ENCODE peak calls at places on chromosomes 7 and 10, in five cellular contexts. V is endodermal cell; E is neural progenitor cell; D is effector memory CD4-positive, alpha-beta T cell; P is aorta. A is an unnamed sample.

GRCh38 chr7:93902777-93903423 is 3.5 kb upstream of the GNGT1 start:
- DNase-seq in V (peak), E (peak), D (no peak), P (no peak), A (no peak)

GRCh38 chr10:58834093-58834674 is 321.5 kb downstream of the BICC1 start:
- DNase-seq in V (no peak), E (no peak), D (no peak), P (no peak), A (no peak)

GRCh38 chr7:148084138-148084537 is 506.4 kb upstream of the C7orf33 start:
- DNase-seq in V (peak), E (peak), D (no peak), P (peak), A (no peak)

GRCh38 chr10:19659920-19660655 is 156.1 kb upstream of the PLXDC2 start:
- DNase-seq in V (no peak), E (no peak), D (no peak), P (no peak), A (no peak)

GRCh38 chr10:90175161-90175681 is 473.8 kb downstream of the KIF20B start:
- DNase-seq in V (no peak), E (no peak), D (no peak), P (no peak), A (no peak)

GRCh38 chr7:898855-899681 is 22.7 kb downstream of the GET4 start:
- DNase-seq in V (no peak), E (peak), D (no peak), P (no peak), A (no peak)

GRCh38 chr7:151659219-151659618 is 139.5 kb upstream of the RHEB start:
- DNase-seq in V (peak), E (no peak), D (no peak), P (no peak), A (no peak)

GRCh38 chr7:99365318-99366141 is 9.0 kb upstream of the ARPC1B start:
- DNase-seq in V (peak), E (peak), D (peak), P (no peak), A (peak)

GRCh38 chr10:124642076-124642710 is 102.0 kb downstream of the FAM53B start:
- DNase-seq in V (no peak), E (no peak), D (no peak), P (no peak), A (no peak)

GRCh38 chr7:118606632-118607031 is 382.1 kb downstream of the ANKRD7 start:
- DNase-seq in V (no peak), E (no peak), D (no peak), P (no peak), A (no peak)

GRCh38 chr7:127536426-127537152 is 48.8 kb downstream of the GCC1 start:
- DNase-seq in V (peak), E (peak), D (no peak), P (no peak), A (no peak)

GRCh38 chr10:120131183-120131582 is 238.7 kb downstream of the SEC23IP start:
- DNase-seq in V (peak), E (peak), D (no peak), P (no peak), A (no peak)

GRCh38 chr7:76011437-76011836 is 17.0 kb upstream of the TMEM120A start:
- DNase-seq in V (no peak), E (no peak), D (no peak), P (peak), A (no peak)

GRCh38 chr7:47493971-47494370 is 87.9 kb downstream of the TNS3 start:
- DNase-seq in V (no peak), E (no peak), D (no peak), P (peak), A (no peak)

GRCh38 chr10:133272964-133273420 is 3.7 kb downstream of the ADAM8 start:
- DNase-seq in V (no peak), E (no peak), D (no peak), P (no peak), A (no peak)

GRCh38 chr7:36190447-36191291 is 37.6 kb downstream of the EEPD1 start:
- DNase-seq in V (peak), E (no peak), D (no peak), P (peak), A (no peak)

GRCh38 chr10:124721295-124722052 is 22.7 kb downstream of the FAM53B start:
- DNase-seq in V (no peak), E (no peak), D (no peak), P (peak), A (no peak)

GRCh38 chr10:25177754-25178135 is 2.9 kb downstream of the GPR158 start:
- DNase-seq in V (no peak), E (no peak), D (no peak), P (no peak), A (no peak)

GRCh38 chr10:25174461-25175230 is at the start of gene GPR158:
- DNase-seq in V (peak), E (peak), D (peak), P (peak), A (peak)

GRCh38 chr10:25175527-25176420 is 973 bp downstream of the GPR158 start:
- DNase-seq in V (peak), E (peak), D (no peak), P (peak), A (no peak)

GRCh38 chr10:25177093-25177753 is 2.4 kb downstream of the GPR158 start:
- DNase-seq in V (no peak), E (no peak), D (no peak), P (no peak), A (no peak)

DNA sequence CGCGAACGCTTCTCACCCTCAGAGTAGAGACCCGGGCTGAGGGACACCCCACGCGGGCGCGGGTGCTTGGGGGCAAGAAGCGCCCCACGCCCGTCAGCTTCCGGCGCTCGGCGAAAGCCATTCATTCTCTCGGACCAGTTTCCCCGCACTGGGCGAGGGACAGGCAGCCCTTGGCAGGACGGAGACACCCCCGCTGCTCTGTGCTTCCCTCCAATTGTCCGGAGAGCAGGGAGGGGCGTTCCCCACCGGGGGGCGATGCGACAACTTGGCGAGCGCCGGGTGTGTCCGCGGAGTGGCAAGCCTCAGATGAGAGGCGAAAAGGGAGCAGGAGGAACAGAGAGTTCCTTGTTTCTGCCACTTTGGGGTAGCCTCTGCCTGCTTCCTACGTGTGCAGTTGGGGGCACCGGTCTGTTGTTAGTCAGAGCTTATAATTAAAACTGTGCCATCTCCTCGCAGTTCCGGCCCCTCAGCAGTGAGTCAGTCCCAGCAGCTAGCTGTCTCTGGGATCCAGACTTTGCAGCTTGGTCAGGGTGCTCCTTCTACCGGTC is 1.7 kb downstream of the GPR158 start:
- DNase-seq in V (peak), E (peak), D (no peak), P (no peak), A (no peak)
- H3K4me3 ChIP-seq in V (peak), E (peak), D (no peak), P (no peak), A (no peak)

DNA sequence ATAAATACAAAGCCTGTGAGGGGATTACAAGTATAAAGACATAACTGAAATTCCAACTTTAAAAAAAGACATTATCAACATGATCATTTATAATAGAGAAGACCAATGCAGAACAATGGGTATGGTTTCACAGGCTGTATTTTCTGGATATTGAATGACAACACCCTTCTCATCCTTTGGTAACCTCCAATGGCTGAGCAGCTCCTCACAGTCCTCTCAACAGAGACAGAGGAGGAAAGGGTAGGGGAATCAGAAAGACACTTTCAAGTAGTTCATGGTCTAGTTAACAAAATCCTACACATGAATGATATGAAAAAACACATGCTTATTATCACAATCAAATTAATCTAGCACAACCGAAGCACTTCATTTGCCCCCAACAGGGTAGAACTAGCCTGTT is 211.6 kb downstream of the THSD7A start:
- DNase-seq in V (no peak), E (no peak), D (no peak), P (no peak), A (no peak)
- H3K4me3 ChIP-seq in V (no peak), E (no peak), D (no peak), P (no peak), A (no peak)

DNA sequence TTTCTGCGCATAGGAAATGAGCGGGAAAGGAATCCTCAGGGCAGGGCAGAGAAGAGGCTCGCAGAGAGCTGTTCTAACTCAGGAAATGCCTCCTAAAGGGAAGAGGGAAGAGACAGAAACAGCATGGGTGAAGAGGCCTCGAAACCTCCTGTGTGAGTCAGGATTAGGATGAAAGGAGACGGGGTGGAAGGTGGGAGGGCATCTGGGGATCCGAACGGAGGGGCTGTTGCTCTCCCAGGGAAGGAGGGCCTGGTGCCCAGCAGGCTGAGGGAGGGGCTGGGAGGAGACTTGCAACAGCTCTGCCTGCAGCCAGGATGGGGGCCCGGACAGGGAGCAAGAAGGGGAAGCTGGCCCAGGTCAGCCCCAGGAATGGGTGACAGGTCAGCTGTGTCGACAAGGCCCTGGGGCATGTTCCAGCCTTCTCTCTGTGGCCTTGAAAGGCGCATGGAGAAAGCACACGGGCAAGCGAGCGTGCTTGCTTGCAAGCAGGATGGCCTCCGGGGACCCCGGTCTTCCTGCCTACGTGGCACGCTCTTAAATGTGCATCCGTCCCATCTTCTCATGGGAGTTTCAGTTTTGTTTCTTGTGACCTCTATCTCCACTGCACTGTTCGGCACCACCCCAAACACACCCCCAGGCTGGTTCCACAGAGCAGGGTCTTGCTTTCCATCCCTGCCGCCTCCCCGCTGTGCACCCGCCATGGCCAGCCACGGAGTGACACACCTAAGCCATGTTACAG is 63.5 kb downstream of the HIPK2 start:
- DNase-seq in V (peak), E (peak), D (no peak), P (no peak), A (no peak)
- H3K4me3 ChIP-seq in V (no peak), E (no peak), D (no peak), P (no peak), A (no peak)

DNA sequence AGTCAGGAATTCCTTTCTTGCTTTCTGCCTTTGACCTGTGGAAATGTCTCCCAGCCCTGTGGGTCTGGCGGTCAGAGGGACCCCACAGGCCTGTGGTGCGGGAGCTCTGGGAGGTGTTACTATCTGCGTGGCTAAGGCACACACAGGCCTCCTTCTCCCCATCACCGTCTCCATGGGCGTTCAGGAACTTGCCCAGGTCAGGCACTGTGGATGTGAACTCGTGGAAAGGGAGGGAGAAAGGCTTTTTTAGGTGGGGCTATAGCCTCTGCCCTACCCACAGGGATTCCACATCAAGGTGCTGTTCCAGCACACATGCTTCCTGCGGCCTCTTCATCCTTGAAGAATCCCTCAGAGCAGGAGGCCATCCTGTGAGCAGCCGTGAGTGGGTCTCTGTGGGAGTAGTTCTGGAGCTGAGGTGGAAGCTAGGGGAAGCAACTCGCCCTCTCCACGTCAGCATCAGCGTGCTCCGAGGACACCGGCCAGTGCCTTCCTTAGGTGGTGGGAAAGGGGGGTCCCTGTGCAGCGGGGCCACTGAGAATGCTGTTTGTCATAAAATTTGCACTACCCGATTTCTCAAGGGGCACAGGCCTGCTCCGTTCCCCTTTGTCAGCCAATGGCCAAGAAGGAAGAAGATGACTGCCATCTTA is 7.5 kb upstream of the ATP6V0E2 start:
- DNase-seq in V (peak), E (no peak), D (no peak), P (no peak), A (no peak)
- H3K4me3 ChIP-seq in V (no peak), E (no peak), D (no peak), P (no peak), A (peak)

GRCh38 chr10:34809796-34810195 is 5.3 kb downstream of the PARD3 start:
- DNase-seq in V (no peak), E (no peak), D (no peak), P (no peak), A (no peak)
- H3K4me3 ChIP-seq in V (peak), E (no peak), D (no peak), P (no peak), A (no peak)

DNA sequence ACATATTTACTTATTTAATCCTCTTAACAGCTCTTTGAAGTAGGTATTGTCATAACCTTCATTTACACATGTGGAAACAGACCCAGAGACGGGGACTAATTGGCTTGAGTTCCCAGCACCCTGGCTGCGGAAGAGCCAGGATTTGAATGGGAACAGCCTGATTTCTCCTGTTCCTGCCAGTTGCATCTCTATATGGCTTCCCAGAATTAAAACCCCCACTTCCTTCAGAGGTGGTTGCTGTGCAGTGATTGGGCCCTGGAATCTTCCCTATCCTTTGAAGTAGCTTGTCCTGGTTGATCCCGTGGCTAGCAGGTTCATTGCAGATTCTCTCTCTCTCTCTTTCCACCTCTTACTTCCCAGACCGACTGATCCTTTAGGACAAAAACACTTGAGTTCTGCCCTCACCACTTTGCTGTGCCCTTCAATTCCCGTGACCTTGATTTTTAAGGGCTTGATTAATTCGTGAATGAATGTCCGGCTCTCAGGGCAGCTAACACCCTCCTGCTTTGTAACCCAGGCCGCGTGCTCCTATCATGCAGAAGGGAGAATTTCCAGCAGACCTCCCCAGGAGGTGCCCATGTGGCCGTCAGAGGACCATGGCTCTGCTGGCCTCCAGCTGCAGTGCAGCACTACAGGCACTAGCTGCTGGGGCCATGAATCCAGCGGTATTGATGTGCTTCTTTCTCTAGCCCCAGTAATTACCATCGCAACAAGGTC is 120.6 kb upstream of the AGK start:
- DNase-seq in V (peak), E (peak), D (no peak), P (no peak), A (no peak)
- H3K4me3 ChIP-seq in V (no peak), E (no peak), D (no peak), P (no peak), A (no peak)

GRCh38 chr10:50992972-50993766 is 81.1 kb upstream of the PRKG1 start:
- DNase-seq in V (peak), E (peak), D (no peak), P (peak), A (no peak)

GRCh38 chr10:50991496-50992355 is 82.6 kb upstream of the PRKG1 start:
- DNase-seq in V (peak), E (peak), D (no peak), P (peak), A (no peak)

GRCh38 chr10:50990568-50991495 is 83.5 kb upstream of the PRKG1 start:
- DNase-seq in V (peak), E (peak), D (no peak), P (peak), A (no peak)

GRCh38 chr10:50992356-50992866 is 81.9 kb upstream of the PRKG1 start:
- DNase-seq in V (peak), E (peak), D (no peak), P (peak), A (no peak)

DNA sequence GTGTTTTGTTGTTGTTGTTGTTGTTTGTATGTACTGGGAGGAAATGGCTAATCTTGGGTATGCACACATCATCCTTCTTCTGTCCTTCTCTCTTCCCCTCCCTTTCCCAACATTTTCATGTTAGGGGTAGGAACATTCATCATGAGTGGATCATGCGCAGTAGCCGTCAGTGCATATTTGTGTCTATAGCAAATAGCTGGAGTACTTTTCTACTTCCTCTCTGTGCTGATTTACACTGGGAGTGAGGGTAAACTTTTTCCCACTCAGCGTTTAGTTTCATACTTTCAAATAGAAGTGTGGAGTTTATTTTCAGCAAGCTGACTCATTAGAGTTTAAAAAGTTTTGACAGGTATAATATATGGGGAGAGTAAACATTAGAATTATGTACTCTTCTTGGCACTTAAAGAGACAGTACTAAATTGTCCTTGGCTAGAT is 80.5 kb upstream of the PRKG1 start:
- DNase-seq in V (no peak), E (no peak), D (no peak), P (peak), A (no peak)
- H3K4me3 ChIP-seq in V (no peak), E (no peak), D (no peak), P (peak), A (no peak)

A was measured in naive thymus-derived CD4-positive, alpha-beta T cell.